ENCODE peak calls at places on chromosomes 3 and 15, in five cellular contexts. Q is sigmoid colon; H is foreskin fibroblast; S is activated CD4-positive, alpha-beta T cell treated with anti-CD3 and anti-CD28 coated beads, Interleukin-2, amount 50 U/mL, for 4 hours; L is PC-3. F is an unnamed sample.

GRCh38 chr3:140384876-140385275 is 293.0 kb upstream of the TRIM42 start:
- DNase-seq in Q (no peak), H (no peak), S (no peak), L (no peak), F (no peak)

GRCh38 chr15:45021331-45021730 is 1.7 kb upstream of the SORD start:
- DNase-seq in Q (no peak), H (peak; percentile 7), S (no peak), L (no peak), F (no peak)

GRCh38 chr15:99143655-99144610 is 39.1 kb downstream of the SYNM start:
- DNase-seq in Q (peak; percentile 94), H (peak; percentile 80), S (no peak), L (no peak), F (peak; percentile 90)

GRCh38 chr3:124557433-124558232 is 172.6 kb upstream of the UMPS start:
- DNase-seq in Q (no peak), H (peak; percentile 21), S (no peak), L (peak; percentile 59), F (no peak)

GRCh38 chr15:75531041-75531450 is 48.1 kb downstream of the PTPN9 start:
- DNase-seq in Q (peak; percentile 83), H (peak; percentile 29), S (no peak), L (peak; percentile 29), F (peak; percentile 70)

GRCh38 chr3:37964716-37965115 is 25.9 kb upstream of the VILL start:
- DNase-seq in Q (no peak), H (no peak), S (no peak), L (no peak), F (no peak)

GRCh38 chr3:168459229-168459784 is 363.6 kb upstream of the GOLIM4 start:
- DNase-seq in Q (no peak), H (peak; percentile 8), S (no peak), L (peak; percentile 62), F (peak; percentile 2)

GRCh38 chr3:193572426-193572908 is 17.8 kb upstream of the ATP13A4 start:
- DNase-seq in Q (peak; percentile 67), H (peak; percentile 50), S (peak; percentile 33), L (peak; percentile 80), F (peak; percentile 48)

GRCh38 chr3:95084738-95085137 is 1021.9 kb downstream of the NSUN3 start:
- DNase-seq in Q (no peak), H (no peak), S (no peak), L (no peak), F (no peak)

GRCh38 chr3:41836360-41837134 is 125.4 kb downstream of the ULK4 start:
- DNase-seq in Q (no peak), H (no peak), S (no peak), L (peak; percentile 72), F (no peak)

GRCh38 chr15:46555547-46555946 is 920.7 kb downstream of the SQOR start:
- DNase-seq in Q (no peak), H (no peak), S (no peak), L (no peak), F (no peak)

GRCh38 chr3:7607669-7608068 is 746.8 kb downstream of the GRM7 start:
- DNase-seq in Q (no peak), H (no peak), S (no peak), L (no peak), F (no peak)

GRCh38 chr3:12198301-12198700 is 39.6 kb upstream of the TIMP4 start:
- DNase-seq in Q (no peak), H (peak; percentile 63), S (no peak), L (peak; percentile 83), F (peak; percentile 75)

GRCh38 chr15:34514251-34514760 is 69.1 kb downstream of the GOLGA8B start:
- DNase-seq in Q (peak; percentile 73), H (peak; percentile 16), S (no peak), L (peak; percentile 6), F (peak; percentile 18)

GRCh38 chr3:62665627-62666433 is 209.4 kb downstream of the CADPS start:
- DNase-seq in Q (no peak), H (peak; percentile 43), S (no peak), L (peak; percentile 71), F (peak; percentile 34)

GRCh38 chr3:24493951-24494615 is 567 bp downstream of the THRB start:
- DNase-seq in Q (peak; percentile 91), H (no peak), S (no peak), L (peak; percentile 60), F (peak; percentile 62)

GRCh38 chr3:72488736-72489030 is 359.6 kb downstream of the SHQ1 start:
- DNase-seq in Q (no peak), H (peak; percentile 19), S (no peak), L (peak; percentile 51), F (peak; percentile 64)

GRCh38 chr15:76299786-76300185 is 11.5 kb downstream of the ETFA start:
- DNase-seq in Q (no peak), H (no peak), S (no peak), L (no peak), F (no peak)

GRCh38 chr3:72753495-72753894 is 94.8 kb downstream of the SHQ1 start:
- DNase-seq in Q (no peak), H (no peak), S (no peak), L (no peak), F (no peak)

GRCh38 chr3:28667646-28668376 is 319.2 kb upstream of the AZI2 start:
- DNase-seq in Q (peak; percentile 65), H (peak; percentile 25), S (peak; percentile 6), L (peak; percentile 83), F (peak; percentile 42)

GRCh38 chr3:48919215-48920138 is 835 bp downstream of the ARIH2 start:
- DNase-seq in Q (no peak), H (peak; percentile 37), S (peak; percentile 35), L (peak; percentile 64), F (peak; percentile 21)

GRCh38 chr3:124395584-124396340 is 334.5 kb upstream of the UMPS start:
- DNase-seq in Q (no peak), H (no peak), S (no peak), L (no peak), F (no peak)

GRCh38 chr3:100213891-100214573 is 46.8 kb upstream of the TBC1D23 start:
- DNase-seq in Q (no peak), H (peak; percentile 42), S (no peak), L (peak; percentile 34), F (peak; percentile 14)

GRCh38 chr3:112132975-112133448 is at the start of gene GCSAM:
- DNase-seq in Q (peak; percentile 70), H (no peak), S (peak; percentile 56), L (no peak), F (no peak)

GRCh38 chr15:99702895-99703602 is 30.2 kb downstream of the LYSMD4 start:
- DNase-seq in Q (no peak), H (no peak), S (no peak), L (no peak), F (no peak)

GRCh38 chr3:42544492-42545283 is 37.1 kb downstream of the SEC22C start:
- DNase-seq in Q (peak; percentile 59), H (peak; percentile 11), S (no peak), L (peak; percentile 72), F (no peak)

GRCh38 chr15:58057559-58057958 is 8.0 kb downstream of the ALDH1A2 start:
- DNase-seq in Q (no peak), H (no peak), S (no peak), L (peak; percentile 68), F (no peak)

GRCh38 chr3:44478055-44478468 is 592 bp upstream of the ZNF445 start:
- DNase-seq in Q (no peak), H (no peak), S (no peak), L (no peak), F (no peak)

GRCh38 chr15:82874961-82875360 is 65.5 kb downstream of the WHAMM start:
- DNase-seq in Q (no peak), H (no peak), S (no peak), L (no peak), F (no peak)